ENCODE peak calls at places on chromosome 6, in ten cellular contexts. M is left lobe of liver, Q is astrocyte of the hippocampus, O is hippocampal formation, T is heart left ventricle, W is ELF-1, A is mucosa of gallbladder, U is HFFc6, Z is DMS53, E is OCI-LY7. I is an unnamed sample.

GRCh38 chr6:32947552-32948465 is 5.1 kb downstream of the HLA-DMA start:
- DNase-seq in M (no peak), Q (peak; percentile 47), O (no peak), T (no peak), W (peak; percentile 58), A (peak; percentile 33), U (peak; percentile 44), Z (peak; percentile 83), E (peak; percentile 73), I (no peak)

GRCh38 chr6:169315830-169316614 is 62.4 kb upstream of the THBS2 start:
- DNase-seq in M (no peak), Q (no peak), O (no peak), T (no peak), W (no peak), A (no peak), U (no peak), Z (no peak), E (no peak), I (no peak)

GRCh38 chr6:14082771-14083170 is 34.8 kb upstream of the CD83 start:
- DNase-seq in M (no peak), Q (no peak), O (no peak), T (no peak), W (no peak), A (no peak), U (no peak), Z (no peak), E (no peak), I (no peak)

GRCh38 chr6:55957961-55958422 is 82.6 kb upstream of the BMP5 start:
- DNase-seq in M (no peak), Q (no peak), O (no peak), T (no peak), W (no peak), A (no peak), U (peak; percentile 7), Z (peak; percentile 10), E (no peak), I (no peak)

GRCh38 chr6:151130329-151130728 is 109.4 kb upstream of the AKAP12 start:
- DNase-seq in M (no peak), Q (no peak), O (no peak), T (no peak), W (no peak), A (no peak), U (no peak), Z (no peak), E (no peak), I (no peak)

GRCh38 chr6:47922391-47922790 is 140.6 kb downstream of the OPN5 start:
- DNase-seq in M (no peak), Q (peak; percentile 48), O (peak; percentile 56), T (no peak), W (peak; percentile 12), A (no peak), U (no peak), Z (no peak), E (no peak), I (no peak)

GRCh38 chr6:4466260-4466659 is 309.9 kb upstream of the CDYL start:
- DNase-seq in M (no peak), Q (peak; percentile 60), O (no peak), T (no peak), W (no peak), A (no peak), U (no peak), Z (peak; percentile 47), E (no peak), I (no peak)

GRCh38 chr6:44373787-44374186 is 13.7 kb upstream of the CDC5L start:
- DNase-seq in M (no peak), Q (no peak), O (no peak), T (no peak), W (no peak), A (no peak), U (no peak), Z (peak; percentile 27), E (no peak), I (no peak)

GRCh38 chr6:41531591-41532582 is 14.3 kb upstream of the FOXP4 start:
- DNase-seq in M (no peak), Q (peak; percentile 31), O (no peak), T (no peak), W (no peak), A (no peak), U (peak; percentile 53), Z (peak; percentile 32), E (peak; percentile 30), I (no peak)

GRCh38 chr6:164826831-164827468 is 482.5 kb downstream of the C6orf118 start:
- DNase-seq in M (no peak), Q (peak; percentile 18), O (no peak), T (no peak), W (no peak), A (no peak), U (no peak), Z (peak; percentile 40), E (no peak), I (no peak)

GRCh38 chr6:169253745-169254238 is at the start of gene THBS2:
- DNase-seq in M (no peak), Q (peak; percentile 64), O (peak; percentile 28), T (peak; percentile 69), W (peak; percentile 56), A (peak; percentile 32), U (peak; percentile 92), Z (peak; percentile 63), E (no peak), I (no peak)

GRCh38 chr6:127384007-127384406 is 40.6 kb upstream of the ECHDC1 start:
- DNase-seq in M (no peak), Q (peak; percentile 26), O (no peak), T (no peak), W (no peak), A (no peak), U (no peak), Z (no peak), E (no peak), I (no peak)

GRCh38 chr6:116536216-116536621 is 9.3 kb downstream of the TRAPPC3L start:
- DNase-seq in M (no peak), Q (peak; percentile 74), O (no peak), T (no peak), W (peak; percentile 29), A (peak; percentile 29), U (peak; percentile 62), Z (peak; percentile 75), E (peak; percentile 77), I (no peak)

GRCh38 chr6:166713608-166714510 is 86.8 kb upstream of the RPS6KA2 start:
- DNase-seq in M (no peak), Q (no peak), O (no peak), T (no peak), W (no peak), A (no peak), U (no peak), Z (no peak), E (no peak), I (no peak)

I was measured in cerebellar nuclear complex.